ENCODE peak calls at places on chromosomes 5 and 9, in seven cellular contexts. One of them, this sample, is unnamed.

GRCh38 chr5:144979516-144980264 is 809.0 kb downstream of the KCTD16 start:
- DNase-seq in hepatocyte: no peak
- DNase-seq in psoas muscle: no peak
- DNase-seq in A549: no peak
- DNase-seq in OCI-LY7: no peak
- DNase-seq in progenitor cell of endocrine pancreas: no peak
- DNase-seq in neural crest cell: no peak
- DNase-seq in this sample: no peak

GRCh38 chr9:115341401-115341800 is 223.4 kb upstream of the TNC start:
- DNase-seq in neural crest cell: no peak
- DNase-seq in psoas muscle: peak; percentile 21
- DNase-seq in progenitor cell of endocrine pancreas: no peak
- DNase-seq in OCI-LY7: no peak
- DNase-seq in hepatocyte: no peak
- DNase-seq in A549: no peak
- DNase-seq in this sample: no peak

GRCh38 chr5:136311999-136312398 is 53.3 kb downstream of the TRPC7 start:
- DNase-seq in hepatocyte: no peak
- DNase-seq in progenitor cell of endocrine pancreas: no peak
- DNase-seq in OCI-LY7: no peak
- DNase-seq in A549: peak; percentile 7
- DNase-seq in psoas muscle: no peak
- DNase-seq in neural crest cell: no peak
- DNase-seq in this sample: no peak

GRCh38 chr9:108053555-108054061 is 564.0 kb upstream of the KLF4 start:
- DNase-seq in psoas muscle: peak; percentile 72
- DNase-seq in OCI-LY7: no peak
- DNase-seq in progenitor cell of endocrine pancreas: no peak
- DNase-seq in hepatocyte: peak; percentile 76
- DNase-seq in A549: no peak
- DNase-seq in neural crest cell: no peak
- DNase-seq in this sample: no peak

GRCh38 chr9:17367035-17367434 is 211.8 kb upstream of the SH3GL2 start:
- DNase-seq in neural crest cell: no peak
- DNase-seq in psoas muscle: no peak
- DNase-seq in A549: no peak
- DNase-seq in OCI-LY7: no peak
- DNase-seq in progenitor cell of endocrine pancreas: no peak
- DNase-seq in hepatocyte: no peak
- DNase-seq in this sample: no peak

GRCh38 chr5:35640623-35641022 is 23.0 kb downstream of the SPEF2 start:
- DNase-seq in hepatocyte: no peak
- DNase-seq in neural crest cell: no peak
- DNase-seq in A549: no peak
- DNase-seq in progenitor cell of endocrine pancreas: no peak
- DNase-seq in psoas muscle: no peak
- DNase-seq in OCI-LY7: no peak
- DNase-seq in this sample: no peak

GRCh38 chr5:177064500-177065277 is 22.0 kb upstream of the FGFR4 start:
- DNase-seq in hepatocyte: no peak
- DNase-seq in neural crest cell: no peak
- DNase-seq in A549: no peak
- DNase-seq in progenitor cell of endocrine pancreas: no peak
- DNase-seq in psoas muscle: no peak
- DNase-seq in OCI-LY7: no peak
- DNase-seq in this sample: no peak

GRCh38 chr5:22892441-22892840 is 39.3 kb upstream of the CDH12 start:
- DNase-seq in progenitor cell of endocrine pancreas: no peak
- DNase-seq in A549: no peak
- DNase-seq in psoas muscle: no peak
- DNase-seq in OCI-LY7: no peak
- DNase-seq in neural crest cell: no peak
- DNase-seq in hepatocyte: no peak
- DNase-seq in this sample: no peak

GRCh38 chr5:165616550-165617430 is 2111.4 kb downstream of the MAT2B start:
- DNase-seq in OCI-LY7: no peak
- DNase-seq in hepatocyte: no peak
- DNase-seq in neural crest cell: no peak
- DNase-seq in A549: no peak
- DNase-seq in psoas muscle: no peak
- DNase-seq in progenitor cell of endocrine pancreas: no peak
- DNase-seq in this sample: peak; percentile 19

GRCh38 chr5:172821340-172821985 is 12.6 kb upstream of the ERGIC1 start:
- DNase-seq in progenitor cell of endocrine pancreas: no peak
- DNase-seq in A549: no peak
- DNase-seq in hepatocyte: no peak
- DNase-seq in psoas muscle: no peak
- DNase-seq in neural crest cell: no peak
- DNase-seq in OCI-LY7: no peak
- DNase-seq in this sample: no peak

GRCh38 chr9:89219637-89220036 is 41.0 kb upstream of the SHC3 start:
- DNase-seq in psoas muscle: no peak
- DNase-seq in hepatocyte: no peak
- DNase-seq in neural crest cell: no peak
- DNase-seq in A549: no peak
- DNase-seq in progenitor cell of endocrine pancreas: no peak
- DNase-seq in OCI-LY7: no peak
- DNase-seq in this sample: no peak

GRCh38 chr9:128920381-128921058 is at the start of gene PHYHD1:
- DNase-seq in OCI-LY7: peak; percentile 87
- DNase-seq in psoas muscle: peak; percentile 63
- DNase-seq in progenitor cell of endocrine pancreas: no peak
- DNase-seq in A549: no peak
- DNase-seq in hepatocyte: no peak
- DNase-seq in neural crest cell: no peak
- DNase-seq in this sample: no peak

GRCh38 chr5:81848368-81848767 is 97.5 kb upstream of the SSBP2 start:
- DNase-seq in hepatocyte: no peak
- DNase-seq in psoas muscle: no peak
- DNase-seq in neural crest cell: no peak
- DNase-seq in A549: no peak
- DNase-seq in OCI-LY7: no peak
- DNase-seq in progenitor cell of endocrine pancreas: no peak
- DNase-seq in this sample: no peak

GRCh38 chr5:53331463-53331862 is 149.0 kb upstream of the FST start:
- DNase-seq in progenitor cell of endocrine pancreas: no peak
- DNase-seq in neural crest cell: no peak
- DNase-seq in psoas muscle: no peak
- DNase-seq in OCI-LY7: no peak
- DNase-seq in hepatocyte: no peak
- DNase-seq in A549: peak; percentile 16
- DNase-seq in this sample: no peak

GRCh38 chr5:10384483-10384882 is 31.0 kb downstream of the MARCHF6 start:
- DNase-seq in OCI-LY7: no peak
- DNase-seq in hepatocyte: no peak
- DNase-seq in psoas muscle: no peak
- DNase-seq in progenitor cell of endocrine pancreas: no peak
- DNase-seq in A549: no peak
- DNase-seq in neural crest cell: no peak
- DNase-seq in this sample: no peak

GRCh38 chr9:77877976-77878375 is 153.6 kb downstream of the GNAQ start:
- DNase-seq in hepatocyte: no peak
- DNase-seq in progenitor cell of endocrine pancreas: no peak
- DNase-seq in OCI-LY7: no peak
- DNase-seq in A549: no peak
- DNase-seq in psoas muscle: no peak
- DNase-seq in neural crest cell: no peak
- DNase-seq in this sample: no peak

GRCh38 chr5:147754372-147755122 is 28.0 kb downstream of the JAKMIP2 start:
- DNase-seq in neural crest cell: no peak
- DNase-seq in hepatocyte: no peak
- DNase-seq in psoas muscle: no peak
- DNase-seq in OCI-LY7: no peak
- DNase-seq in progenitor cell of endocrine pancreas: no peak
- DNase-seq in A549: no peak
- DNase-seq in this sample: no peak

GRCh38 chr5:130168211-130168610 is 263.9 kb downstream of the CHSY3 start:
- DNase-seq in psoas muscle: no peak
- DNase-seq in A549: peak; percentile 2
- DNase-seq in hepatocyte: no peak
- DNase-seq in progenitor cell of endocrine pancreas: no peak
- DNase-seq in neural crest cell: no peak
- DNase-seq in OCI-LY7: no peak
- DNase-seq in this sample: no peak

GRCh38 chr5:86465052-86465838 is 152.5 kb upstream of the COX7C start:
- DNase-seq in A549: no peak
- DNase-seq in OCI-LY7: peak; percentile 2
- DNase-seq in neural crest cell: no peak
- DNase-seq in psoas muscle: no peak
- DNase-seq in progenitor cell of endocrine pancreas: no peak
- DNase-seq in hepatocyte: no peak
- DNase-seq in this sample: no peak

GRCh38 chr5:23269981-23270380 is 237.4 kb upstream of the PRDM9 start:
- DNase-seq in A549: peak; percentile 46
- DNase-seq in psoas muscle: no peak
- DNase-seq in progenitor cell of endocrine pancreas: no peak
- DNase-seq in hepatocyte: no peak
- DNase-seq in neural crest cell: no peak
- DNase-seq in OCI-LY7: no peak
- DNase-seq in this sample: no peak

GRCh38 chr5:144465441-144465840 is 294.8 kb downstream of the KCTD16 start:
- DNase-seq in neural crest cell: no peak
- DNase-seq in OCI-LY7: no peak
- DNase-seq in progenitor cell of endocrine pancreas: no peak
- DNase-seq in hepatocyte: no peak
- DNase-seq in A549: no peak
- DNase-seq in psoas muscle: no peak
- DNase-seq in this sample: no peak

GRCh38 chr5:145510324-145510723 is 324.8 kb downstream of the PRELID2 start:
- DNase-seq in progenitor cell of endocrine pancreas: no peak
- DNase-seq in hepatocyte: peak; percentile 36
- DNase-seq in A549: no peak
- DNase-seq in neural crest cell: no peak
- DNase-seq in OCI-LY7: no peak
- DNase-seq in psoas muscle: peak; percentile 6
- DNase-seq in this sample: peak; percentile 48

GRCh38 chr9:135478858-135479468 is 619 bp upstream of the PPP1R26 start:
- DNase-seq in psoas muscle: no peak
- DNase-seq in hepatocyte: peak; percentile 73
- DNase-seq in progenitor cell of endocrine pancreas: peak; percentile 38
- DNase-seq in neural crest cell: peak; percentile 23
- DNase-seq in A549: peak; percentile 51
- DNase-seq in OCI-LY7: no peak
- DNase-seq in this sample: peak; percentile 34

GRCh38 chr9:38706493-38706892 is 13.4 kb downstream of the FAM240B start:
- DNase-seq in psoas muscle: no peak
- DNase-seq in progenitor cell of endocrine pancreas: no peak
- DNase-seq in A549: no peak
- DNase-seq in OCI-LY7: no peak
- DNase-seq in neural crest cell: no peak
- DNase-seq in hepatocyte: no peak
- DNase-seq in this sample: no peak

GRCh38 chr9:38708759-38709158 is 11.2 kb downstream of the FAM240B start:
- DNase-seq in hepatocyte: no peak
- DNase-seq in A549: no peak
- DNase-seq in psoas muscle: no peak
- DNase-seq in neural crest cell: no peak
- DNase-seq in OCI-LY7: no peak
- DNase-seq in progenitor cell of endocrine pancreas: no peak
- DNase-seq in this sample: no peak

GRCh38 chr9:38705917-38706316 is 14.0 kb downstream of the FAM240B start:
- DNase-seq in neural crest cell: no peak
- DNase-seq in hepatocyte: no peak
- DNase-seq in progenitor cell of endocrine pancreas: no peak
- DNase-seq in OCI-LY7: no peak
- DNase-seq in psoas muscle: no peak
- DNase-seq in A549: no peak
- DNase-seq in this sample: no peak

GRCh38 chr9:38713426-38713825 is 6.5 kb downstream of the FAM240B start:
- DNase-seq in OCI-LY7: no peak
- DNase-seq in hepatocyte: peak; percentile 27
- DNase-seq in neural crest cell: no peak
- DNase-seq in psoas muscle: no peak
- DNase-seq in A549: peak; percentile 25
- DNase-seq in progenitor cell of endocrine pancreas: no peak
- DNase-seq in this sample: no peak

GRCh38 chr9:38707885-38708640 is 11.9 kb downstream of the FAM240B start:
- DNase-seq in progenitor cell of endocrine pancreas: no peak
- DNase-seq in hepatocyte: no peak
- DNase-seq in psoas muscle: no peak
- DNase-seq in OCI-LY7: peak; percentile 2
- DNase-seq in neural crest cell: no peak
- DNase-seq in A549: peak; percentile 57
- DNase-seq in this sample: no peak
- TF ChIP-seq CTCF in progenitor cell of endocrine pancreas: peak; percentile 48
- TF ChIP-seq CTCF in hepatocyte: no peak
- TF ChIP-seq CTCF in psoas muscle: no peak
- TF ChIP-seq CTCF in OCI-LY7: peak; percentile 45
- TF ChIP-seq CTCF in neural crest cell: peak; percentile 39
- TF ChIP-seq CTCF in A549: peak; percentile 39
- TF ChIP-seq CTCF in this sample: no peak

DNA sequence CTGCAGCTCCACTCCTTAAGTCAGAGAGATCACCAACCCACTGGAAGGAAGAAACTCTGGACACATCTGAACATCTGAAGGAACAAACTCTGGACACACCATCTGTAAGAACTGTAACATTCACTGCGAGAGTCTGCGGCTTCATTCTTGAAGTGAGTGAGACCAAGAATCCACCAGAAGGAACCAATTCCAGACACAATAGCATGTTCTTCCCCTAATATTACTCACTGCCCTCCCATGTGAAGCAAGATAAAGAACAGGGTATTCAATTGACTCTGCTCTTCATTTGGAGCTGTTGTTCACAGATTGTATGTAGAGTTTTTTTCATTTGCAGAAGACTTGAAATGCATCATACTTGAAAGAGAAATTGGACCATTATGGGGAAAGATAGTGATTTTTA is 10.8 kb downstream of the SAXO1 start:
- DNase-seq in progenitor cell of endocrine pancreas: no peak
- DNase-seq in OCI-LY7: no peak
- DNase-seq in hepatocyte: no peak
- DNase-seq in psoas muscle: no peak
- DNase-seq in neural crest cell: no peak
- DNase-seq in A549: no peak
- DNase-seq in this sample: no peak
- TF ChIP-seq CTCF in progenitor cell of endocrine pancreas: no peak
- TF ChIP-seq CTCF in OCI-LY7: no peak
- TF ChIP-seq CTCF in hepatocyte: no peak
- TF ChIP-seq CTCF in psoas muscle: no peak
- TF ChIP-seq CTCF in neural crest cell: no peak
- TF ChIP-seq CTCF in A549: no peak
- TF ChIP-seq CTCF in this sample: no peak

DNA sequence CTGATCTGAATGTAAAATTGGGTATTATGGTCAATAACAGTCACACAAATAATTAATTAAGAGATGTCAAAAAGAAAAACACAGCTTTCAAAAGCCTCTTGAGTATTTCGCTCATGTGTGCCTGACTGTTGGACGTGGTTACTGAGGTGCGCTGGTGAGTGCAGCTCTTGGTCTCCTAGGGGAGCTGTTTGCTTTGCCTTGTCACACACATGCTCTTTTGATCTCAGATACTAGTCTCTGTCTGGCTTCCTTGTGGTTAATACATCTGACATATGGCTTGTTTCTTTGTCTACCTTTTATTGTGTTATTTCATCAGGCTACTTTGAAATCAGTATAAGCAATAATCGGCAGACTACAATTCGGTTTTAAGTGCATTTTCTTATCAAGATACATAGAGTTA is 51.5 kb downstream of the PCSK1 start:
- DNase-seq in neural crest cell: no peak
- DNase-seq in progenitor cell of endocrine pancreas: no peak
- DNase-seq in hepatocyte: peak; percentile 10
- DNase-seq in OCI-LY7: peak; percentile 1
- DNase-seq in psoas muscle: no peak
- DNase-seq in A549: peak; percentile 27
- DNase-seq in this sample: no peak
- TF ChIP-seq CTCF in neural crest cell: no peak
- TF ChIP-seq CTCF in progenitor cell of endocrine pancreas: no peak
- TF ChIP-seq CTCF in hepatocyte: peak; percentile 12
- TF ChIP-seq CTCF in OCI-LY7: no peak
- TF ChIP-seq CTCF in psoas muscle: no peak
- TF ChIP-seq CTCF in A549: peak; percentile 19
- TF ChIP-seq CTCF in this sample: no peak

GRCh38 chr9:68685770-68686169 is 19.3 kb upstream of the PIP5K1B start:
- DNase-seq in progenitor cell of endocrine pancreas: no peak
- DNase-seq in hepatocyte: no peak
- DNase-seq in A549: peak; percentile 39
- DNase-seq in neural crest cell: no peak
- DNase-seq in psoas muscle: no peak
- DNase-seq in OCI-LY7: peak; percentile 85
- DNase-seq in this sample: peak; percentile 58
- TF ChIP-seq CTCF in progenitor cell of endocrine pancreas: peak; percentile 37
- TF ChIP-seq CTCF in hepatocyte: peak; percentile 20
- TF ChIP-seq CTCF in A549: no peak
- TF ChIP-seq CTCF in neural crest cell: peak; percentile 39
- TF ChIP-seq CTCF in psoas muscle: no peak
- TF ChIP-seq CTCF in OCI-LY7: peak; percentile 91
- TF ChIP-seq CTCF in this sample: no peak

This sample was measured in Calu3.